ENCODE peak calls at places on chromosomes 1 and 21, in five cellular contexts. B, I, F, Z and K are unnamed samples.

GRCh38 chr1:118785246-118785645 is 202.9 kb downstream of the TBX15 start:
- DNase-seq in B (no peak), I (no peak), F (no peak), Z (no peak), K (no peak)

GRCh38 chr1:23081376-23081775 is 62.1 kb downstream of the KDM1A start:
- DNase-seq in B (no peak), I (no peak), F (no peak), Z (no peak), K (no peak)

GRCh38 chr1:99601709-99602403 is 44.1 kb upstream of the PALMD start:
- DNase-seq in B (no peak), I (no peak), F (no peak), Z (no peak), K (no peak)

GRCh38 chr1:111570781-111571181 is 48.8 kb upstream of the RAP1A start:
- DNase-seq in B (no peak), I (no peak), F (peak), Z (no peak), K (no peak)

GRCh38 chr21:15433091-15433490 is 296.7 kb upstream of the USP25 start:
- DNase-seq in B (no peak), I (no peak), F (no peak), Z (no peak), K (no peak)

GRCh38 chr1:236489710-236490377 is 33.9 kb upstream of the LGALS8 start:
- DNase-seq in B (no peak), I (peak), F (no peak), Z (no peak), K (no peak)

GRCh38 chr1:166811691-166812090 is 27.6 kb upstream of the POGK start:
- DNase-seq in B (peak), I (no peak), F (no peak), Z (no peak), K (no peak)

GRCh38 chr1:198699167-198700015 is 60.6 kb downstream of the PTPRC start:
- DNase-seq in B (no peak), I (peak), F (peak), Z (no peak), K (no peak)

GRCh38 chr21:29077651-29078090 is 4.2 kb upstream of the CCT8 start:
- DNase-seq in B (no peak), I (no peak), F (no peak), Z (no peak), K (no peak)

GRCh38 chr1:1245178-1245839 is 1.2 kb downstream of the C1QTNF12 start:
- DNase-seq in B (no peak), I (no peak), F (no peak), Z (no peak), K (no peak)

GRCh38 chr1:104706631-104707147 is 957.0 kb downstream of the AMY1C start:
- DNase-seq in B (no peak), I (no peak), F (no peak), Z (no peak), K (no peak)

GRCh38 chr1:219555802-219556201 is 57.1 kb downstream of the ZC3H11B start:
- DNase-seq in B (no peak), I (no peak), F (no peak), Z (no peak), K (no peak)

GRCh38 chr1:227793948-227794812 is 21.3 kb upstream of the PRSS38 start:
- DNase-seq in B (peak), I (no peak), F (no peak), Z (peak), K (peak)

GRCh38 chr1:175129997-175130648 is 62.5 kb downstream of the KIAA0040 start:
- DNase-seq in B (no peak), I (no peak), F (no peak), Z (no peak), K (no peak)

GRCh38 chr1:48829446-48829845 is 52.8 kb upstream of the BEND5 start:
- DNase-seq in B (no peak), I (no peak), F (no peak), Z (no peak), K (no peak)

GRCh38 chr21:41086551-41086950 is 81.4 kb upstream of the BACE2 start:
- DNase-seq in B (no peak), I (no peak), F (no peak), Z (no peak), K (no peak)